ENCODE peak calls at places on chromosomes 3 and 15, in five cellular contexts. C, L, A, W and G are unnamed samples.
A peak's percentile ranks its signal among the peaks of the same experiment; 100 is the strongest.

GRCh38 chr3:98954242-98954641 is 52.7 kb upstream of the DCBLD2 start:
- DNase-seq in A (no peak), W (no peak), C (peak; percentile 70), L (no peak), G (no peak)

GRCh38 chr3:111695584-111696213 is 100.6 kb upstream of the ZBED2 start:
- DNase-seq in C (peak; percentile 81), L (no peak), W (no peak), A (no peak), G (no peak)

GRCh38 chr3:36923523-36923943 is 21.3 kb downstream of the TRANK1 start:
- DNase-seq in W (no peak), L (no peak), C (no peak), A (no peak), G (peak; percentile 35)

GRCh38 chr3:192011137-192011536 is 550.2 kb downstream of the PYDC2 start:
- DNase-seq in C (no peak), W (no peak), A (no peak), L (no peak), G (no peak)

GRCh38 chr3:30347679-30348216 is 258.7 kb upstream of the TGFBR2 start:
- DNase-seq in W (no peak), A (no peak), C (peak; percentile 85), L (no peak), G (no peak)

GRCh38 chr15:64559243-64559642 is 98.9 kb downstream of the ZNF609 start:
- DNase-seq in C (no peak), A (no peak), W (no peak), L (no peak), G (no peak)

GRCh38 chr3:33717616-33717865 is 513 bp downstream of the CLASP2 start:
- DNase-seq in C (no peak), W (no peak), A (peak; percentile 28), L (peak; percentile 36), G (no peak)

GRCh38 chr3:132773071-132773619 is 50.9 kb upstream of the NPHP3 start:
- DNase-seq in L (no peak), C (no peak), A (no peak), W (no peak), G (no peak)

GRCh38 chr3:159726231-159726964 is 262.2 kb upstream of the IL12A start:
- DNase-seq in W (peak; percentile 55), C (peak; percentile 40), L (no peak), A (no peak), G (no peak)

GRCh38 chr3:60737633-60738399 is 513.4 kb downstream of the FHIT start:
- DNase-seq in C (no peak), A (no peak), W (no peak), L (no peak), G (no peak)

GRCh38 chr15:59276225-59277178 is 69.9 kb downstream of the LDHAL6B start:
- DNase-seq in C (no peak), W (no peak), A (no peak), L (no peak), G (no peak)

GRCh38 chr3:140292684-140293083 is 357.7 kb downstream of the CLSTN2 start:
- DNase-seq in A (no peak), L (no peak), W (no peak), C (peak; percentile 92), G (no peak)

GRCh38 chr3:142027295-142027694 is 122.0 kb downstream of the TFDP2 start:
- DNase-seq in L (no peak), C (no peak), W (no peak), A (peak; percentile 31), G (no peak)

GRCh38 chr15:27438403-27439375 is 467.7 kb downstream of the GABRG3 start:
- DNase-seq in A (no peak), L (no peak), W (no peak), C (no peak), G (no peak)

GRCh38 chr3:19885468-19885867 is 48.5 kb downstream of the EFHB start:
- DNase-seq in C (peak; percentile 50), W (peak; percentile 43), L (peak; percentile 9), A (no peak), G (no peak)

GRCh38 chr3:116905805-116906204 is 196.2 kb downstream of the TUSC7 start:
- DNase-seq in C (no peak), W (no peak), A (no peak), L (no peak), G (no peak)

GRCh38 chr3:20511863-20512262 is 325.9 kb upstream of the SGO1 start:
- DNase-seq in L (peak; percentile 32), A (no peak), C (peak; percentile 80), W (peak; percentile 67), G (peak; percentile 10)

GRCh38 chr3:187896664-187897063 is 151.4 kb upstream of the BCL6 start:
- DNase-seq in C (no peak), A (no peak), L (no peak), W (no peak), G (no peak)

GRCh38 chr3:135325096-135325495 is 530.0 kb downstream of the EPHB1 start:
- DNase-seq in C (no peak), W (no peak), L (no peak), A (no peak), G (no peak)

GRCh38 chr3:10983219-10983916 is 9.2 kb upstream of the SLC6A1 start:
- DNase-seq in A (no peak), C (peak; percentile 25), L (peak; percentile 48), W (peak; percentile 30), G (peak; percentile 21)